ENCODE peak calls at places on chromosome 22, in five cellular contexts. E, P, R, L and G are unnamed samples.

GRCh38 chr22:40855104-40855959 is 1.1 kb downstream of the ST13 start:
- DNase-seq in E (peak), P (peak), R (no peak), L (peak), G (peak)

GRCh38 chr22:46737105-46737975 is 712 bp downstream of the CERK start:
- DNase-seq in E (peak), P (no peak), R (no peak), L (no peak), G (no peak)

GRCh38 chr22:46619830-46620501 is at the start of gene GRAMD4:
- DNase-seq in E (peak), P (no peak), R (no peak), L (no peak), G (no peak)

GRCh38 chr22:49322231-49322630 is 505.4 kb downstream of the BRD1 start:
- DNase-seq in E (no peak), P (no peak), R (no peak), L (no peak), G (no peak)

GRCh38 chr22:32836286-32836859 is 34.9 kb downstream of the TIMP3 start:
- DNase-seq in E (no peak), P (no peak), R (no peak), L (no peak), G (no peak)

GRCh38 chr22:41862160-41862529 is 29.2 kb downstream of the SREBF2 start:
- DNase-seq in E (no peak), P (no peak), R (no peak), L (no peak), G (no peak)

GRCh38 chr22:46054878-46055158 is 77.9 kb upstream of the WNT7B start:
- DNase-seq in E (peak), P (no peak), R (no peak), L (no peak), G (no peak)

GRCh38 chr22:33539902-33540751 is 380.1 kb downstream of the LARGE1 start:
- DNase-seq in E (peak), P (peak), R (no peak), L (no peak), G (peak)

GRCh38 chr22:47126344-47126811 is 363.9 kb downstream of the TBC1D22A start:
- DNase-seq in E (peak), P (no peak), R (no peak), L (no peak), G (no peak)

GRCh38 chr22:34976886-34977285 is 89.1 kb upstream of the ISX start:
- DNase-seq in E (no peak), P (no peak), R (no peak), L (no peak), G (no peak)

GRCh38 chr22:31055322-31056159 is 25.6 kb upstream of the SMTN start:
- DNase-seq in E (peak), P (peak), R (peak), L (peak), G (peak)

GRCh38 chr22:26609287-26609686 is 8.5 kb downstream of the CRYBB1 start:
- DNase-seq in E (no peak), P (no peak), R (no peak), L (no peak), G (no peak)

GRCh38 chr22:30245985-30246901 is at the start of gene LIF:
- DNase-seq in E (no peak), P (no peak), R (no peak), L (peak), G (no peak)

DNA sequence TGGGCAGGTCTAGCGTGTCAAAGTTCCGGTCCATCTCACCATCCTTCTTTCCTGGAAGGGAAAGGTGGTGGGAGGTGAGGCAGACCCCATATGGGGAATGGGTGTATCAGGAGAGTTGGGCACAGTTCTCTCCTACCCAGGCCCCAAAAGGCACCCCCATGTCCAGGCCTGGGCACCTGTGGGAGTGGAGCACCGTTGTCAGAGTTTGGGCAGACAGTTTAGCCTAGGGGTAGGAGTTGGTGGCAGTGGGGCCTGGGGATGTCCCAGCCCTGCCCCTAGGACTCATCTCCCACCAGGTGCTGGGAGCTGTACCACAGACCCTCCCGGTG is 34.1 kb upstream of the TXNRD2 start:
- DNase-seq in E (no peak), P (no peak), R (no peak), L (no peak), G (no peak)
- H3K4me3 ChIP-seq in E (no peak), P (no peak), R (no peak), L (no peak), G (no peak)

DNA sequence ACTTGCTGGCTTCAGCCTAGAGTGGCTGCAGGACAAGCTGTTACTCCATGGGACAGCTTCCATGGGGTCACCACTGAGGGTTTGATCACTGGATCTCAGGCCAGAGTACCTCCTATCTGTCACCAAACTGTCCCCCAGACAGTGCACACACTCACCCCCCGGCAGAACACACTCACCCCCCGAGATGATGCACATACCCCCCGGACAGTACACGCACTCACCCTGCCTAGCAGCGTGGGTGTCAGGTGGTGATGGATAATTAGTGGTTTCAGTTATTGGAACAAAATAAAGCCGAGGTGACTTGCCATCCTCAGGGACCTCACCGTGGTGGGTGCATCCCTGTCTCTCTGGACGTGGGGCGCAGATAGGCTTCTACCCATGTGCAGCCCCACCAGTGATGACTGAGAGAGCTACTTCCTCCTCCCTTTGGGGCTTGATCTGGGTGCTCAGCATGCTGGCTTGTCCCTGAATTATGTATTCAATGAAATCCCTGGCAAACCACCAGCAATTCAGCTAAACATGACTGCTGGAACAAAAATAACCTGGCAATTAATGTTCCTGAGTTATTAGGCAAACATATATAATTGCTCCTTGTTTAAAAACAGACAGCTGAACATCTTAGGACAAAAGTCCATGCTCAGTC is 18.9 kb downstream of the TANGO2 start:
- DNase-seq in E (no peak), P (no peak), R (no peak), L (no peak), G (no peak)
- H3K4me3 ChIP-seq in E (no peak), P (no peak), R (no peak), L (no peak), G (no peak)

DNA sequence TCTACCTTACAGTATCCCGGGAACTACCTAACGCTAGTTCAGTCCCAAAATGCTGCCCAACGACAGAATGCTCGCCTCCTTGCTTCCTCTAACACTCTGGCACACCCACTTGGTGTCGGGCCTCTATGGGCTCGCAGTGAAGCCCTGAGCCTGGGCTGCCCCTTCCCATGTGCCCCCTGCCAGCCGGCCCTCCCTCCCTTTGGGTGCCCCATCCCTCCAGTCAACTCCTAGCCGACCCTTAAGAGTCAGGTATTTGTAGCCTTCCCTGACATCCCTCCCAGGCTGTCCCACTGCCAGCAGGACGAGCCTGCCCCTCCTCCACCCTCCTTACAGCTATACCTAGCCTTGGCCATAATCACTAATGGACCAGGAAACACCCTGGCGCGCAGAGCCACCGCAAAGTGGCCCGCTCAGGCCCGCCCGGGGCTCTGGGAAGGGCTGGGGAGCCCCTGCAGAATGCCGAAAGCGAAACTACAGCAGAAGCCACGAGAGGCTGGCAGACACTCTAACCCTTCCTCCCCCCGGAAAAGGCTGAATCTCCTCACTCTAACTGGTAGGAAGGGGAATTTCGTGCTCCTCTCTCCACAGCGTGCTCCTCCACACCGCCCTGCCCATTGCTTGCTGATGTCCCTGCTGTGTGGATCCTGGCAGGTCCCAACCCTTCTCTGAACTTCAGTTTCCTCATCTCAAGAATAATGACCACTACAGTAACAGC is 8.2 kb downstream of the CBX7 start:
- DNase-seq in E (peak), P (no peak), R (no peak), L (peak), G (no peak)
- H3K4me3 ChIP-seq in E (no peak), P (peak), R (peak), L (peak), G (peak)

GRCh38 chr22:37740455-37741311 is 43.8 kb downstream of the TRIOBP start:
- DNase-seq in E (no peak), P (peak), R (no peak), L (no peak), G (no peak)
- H3K4me3 ChIP-seq in E (no peak), P (no peak), R (no peak), L (no peak), G (no peak)

DNA sequence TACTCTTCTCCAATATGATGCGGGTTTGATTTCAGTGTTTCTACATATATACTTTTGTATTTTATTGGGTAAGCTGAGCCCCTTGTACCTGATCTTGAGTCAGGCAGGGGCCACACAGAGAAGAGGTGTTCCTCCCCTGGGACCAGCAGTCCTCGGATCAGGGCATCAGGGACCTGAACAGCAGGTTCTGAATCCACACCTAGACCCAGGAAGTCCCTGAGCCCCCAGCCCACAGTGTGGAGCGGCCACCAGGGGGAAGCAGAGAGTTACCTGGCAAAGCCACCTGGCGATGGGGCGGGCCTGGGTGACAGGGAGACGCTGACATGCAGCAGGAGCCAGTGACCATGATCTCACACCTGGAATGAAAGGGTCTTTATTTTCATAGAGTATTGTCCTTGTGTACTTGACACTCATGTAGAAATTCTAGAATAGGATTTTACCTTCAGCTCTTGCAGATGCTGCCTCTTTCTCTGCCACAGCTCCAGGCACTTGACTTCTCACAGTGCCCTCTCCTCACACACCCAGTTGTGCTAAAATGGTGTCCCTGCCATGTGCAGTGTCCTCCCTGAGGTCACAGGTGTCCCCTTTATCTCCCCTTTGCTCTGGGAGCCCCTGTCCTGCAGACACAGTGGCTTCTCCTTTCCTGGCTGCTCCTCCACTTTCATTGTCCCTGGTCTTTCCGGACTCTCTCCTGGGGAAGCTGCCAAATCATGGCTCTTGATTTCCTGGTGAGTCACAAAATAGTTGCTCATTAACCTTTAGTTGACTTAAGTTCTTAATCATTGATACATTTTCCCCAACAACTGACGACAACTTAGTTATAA is 48.5 kb downstream of the GGTLC2 start:
- DNase-seq in E (no peak), P (no peak), R (no peak), L (peak), G (no peak)
- H3K4me3 ChIP-seq in E (no peak), P (no peak), R (no peak), L (no peak), G (no peak)